ENCODE peak calls at places on chromosomes 16 and 17, in six cellular contexts. G is cardiac muscle cell; T is heart right ventricle; J is CD8-positive, alpha-beta T cell; C is PC-3; V is IMR-90. E is an unnamed sample.
A peak's percentile ranks its signal among the peaks of the same experiment; 100 is the strongest.

GRCh38 chr16:29147710-29148425 is 163.0 kb downstream of the LAT start:
- DNase-seq in G (no peak), T (no peak), J (no peak), C (no peak), V (no peak), E (no peak)

GRCh38 chr17:8846768-8847211 is 20.7 kb downstream of the PIK3R6 start:
- DNase-seq in G (peak; percentile 86), T (no peak), J (no peak), C (peak; percentile 35), V (peak; percentile 32), E (no peak)

GRCh38 chr16:48106445-48106844 is 49.3 kb downstream of the ABCC12 start:
- DNase-seq in G (no peak), T (no peak), J (no peak), C (no peak), V (no peak), E (no peak)

GRCh38 chr16:681746-682427 is 1.7 kb downstream of the STUB1 start:
- DNase-seq in G (no peak), T (no peak), J (no peak), C (peak; percentile 41), V (no peak), E (no peak)

GRCh38 chr16:3401719-3402397 is 843 bp downstream of the ZNF174 start:
- DNase-seq in G (peak; percentile 37), T (no peak), J (no peak), C (peak; percentile 7), V (peak; percentile 18), E (no peak)

GRCh38 chr17:76725580-76726230 is 701 bp downstream of the JMJD6 start:
- DNase-seq in G (peak; percentile 66), T (peak; percentile 80), J (peak; percentile 50), C (peak; percentile 51), V (peak; percentile 40), E (no peak)

GRCh38 chr17:43578352-43578698 is 32.2 kb upstream of the ETV4 start:
- DNase-seq in G (no peak), T (no peak), J (no peak), C (no peak), V (no peak), E (no peak)

GRCh38 chr17:64368277-64368676 is 22.4 kb downstream of the PECAM1 start:
- DNase-seq in G (no peak), T (no peak), J (no peak), C (no peak), V (no peak), E (no peak)

GRCh38 chr17:64534187-64534586 is 27.4 kb downstream of the CEP95 start:
- DNase-seq in G (no peak), T (no peak), J (no peak), C (peak; percentile 45), V (no peak), E (no peak)

GRCh38 chr17:77571562-77571981 is 386.9 kb upstream of the TNRC6C start:
- DNase-seq in G (peak; percentile 7), T (no peak), J (no peak), C (no peak), V (peak; percentile 6), E (no peak)

GRCh38 chr16:80948886-80949502 is 57.7 kb downstream of the CMC2 start:
- DNase-seq in G (peak; percentile 54), T (peak; percentile 63), J (no peak), C (peak; percentile 48), V (peak; percentile 20), E (no peak)

GRCh38 chr16:65214196-65214595 is 92.3 kb upstream of the CDH11 start:
- DNase-seq in G (no peak), T (no peak), J (no peak), C (no peak), V (peak; percentile 17), E (no peak)

GRCh38 chr16:23835390-23836077 is at the start of gene PRKCB:
- DNase-seq in G (peak; percentile 92), T (peak; percentile 77), J (peak; percentile 80), C (no peak), V (peak; percentile 14), E (peak; percentile 64)

GRCh38 chr17:44115585-44116415 is 7.6 kb downstream of the HDAC5 start:
- DNase-seq in G (peak; percentile 54), T (no peak), J (no peak), C (peak; percentile 53), V (peak; percentile 43), E (peak; percentile 83)

GRCh38 chr17:9676742-9677387 is 31.5 kb downstream of the USP43 start:
- DNase-seq in G (no peak), T (no peak), J (no peak), C (peak; percentile 94), V (peak; percentile 12), E (peak; percentile 40)

GRCh38 chr16:28537076-28537475 is 1.7 kb downstream of the NUPR1 start:
- DNase-seq in G (no peak), T (no peak), J (no peak), C (no peak), V (no peak), E (no peak)

GRCh38 chr16:19410435-19411153 is 7.1 kb upstream of the TMC5 start:
- DNase-seq in G (peak; percentile 64), T (peak; percentile 9), J (no peak), C (peak; percentile 53), V (no peak), E (no peak)

GRCh38 chr17:68437979-68438877 is 19.1 kb downstream of the WIPI1 start:
- DNase-seq in G (peak; percentile 65), T (peak; percentile 47), J (no peak), C (no peak), V (peak; percentile 47), E (no peak)

GRCh38 chr16:9901-10665 is 43.3 kb downstream of the POLR3K start:
- DNase-seq in G (no peak), T (no peak), J (no peak), C (peak; percentile 7), V (no peak), E (no peak)

GRCh38 chr16:11361751-11362742 is 16.8 kb downstream of the RMI2 start:
- DNase-seq in G (no peak), T (no peak), J (no peak), C (peak; percentile 41), V (no peak), E (no peak)

GRCh38 chr17:44069974-44070454 is 521 bp upstream of the G6PC3 start:
- DNase-seq in G (no peak), T (no peak), J (no peak), C (no peak), V (no peak), E (no peak)

GRCh38 chr17:76176701-76177574 is 35.9 kb upstream of the FOXJ1 start:
- DNase-seq in G (no peak), T (no peak), J (no peak), C (no peak), V (no peak), E (no peak)

GRCh38 chr17:15651001-15651582 is 31.6 kb upstream of the FBXW10B start:
- DNase-seq in G (no peak), T (no peak), J (no peak), C (peak; percentile 50), V (no peak), E (no peak)
- H3K27ac ChIP-seq in G (peak overlapping the region; percentile 72), T (peak overlapping the region; percentile 88), J (no peak overlapping the region), C (peak overlapping the region; percentile 85), V (peak overlapping the region; percentile 83), E (peak overlapping the region; percentile 51)

DNA sequence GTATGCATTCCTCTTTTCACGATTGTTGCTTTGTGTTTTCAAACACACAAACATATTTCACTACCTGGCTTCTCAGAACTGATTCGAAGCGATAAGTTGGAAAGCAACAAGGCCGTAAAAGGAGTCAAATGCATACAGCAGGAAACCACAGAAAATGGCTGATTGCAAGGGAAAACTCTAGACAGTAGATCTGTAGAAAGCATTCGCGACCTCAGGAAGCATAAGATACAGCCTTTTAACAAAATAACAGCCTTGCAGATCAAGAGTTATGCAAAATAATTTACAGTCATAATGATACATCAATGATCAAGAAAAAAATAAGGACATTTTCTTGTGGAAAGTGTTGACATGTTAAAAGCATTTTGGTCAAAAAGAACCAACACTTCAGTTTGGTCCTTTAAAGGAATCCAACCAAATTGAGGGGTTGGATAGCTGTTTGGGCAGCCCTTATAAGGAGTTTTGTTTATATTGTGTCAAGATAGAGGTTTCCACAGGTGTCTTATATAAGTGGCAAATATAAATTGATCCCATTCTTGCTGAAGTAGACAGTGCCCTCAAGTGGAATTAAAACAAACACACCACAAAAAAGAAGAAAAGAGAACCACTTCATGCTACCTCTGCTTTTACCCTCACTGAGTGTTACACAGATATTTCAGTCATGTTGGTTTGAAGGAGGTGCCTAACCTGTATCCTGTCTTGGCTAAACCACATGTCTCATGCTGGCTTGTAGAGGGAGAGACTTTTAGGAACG is 5.5 kb downstream of the CYLD start:
- DNase-seq in G (no peak), T (no peak), J (no peak), C (peak; percentile 39), V (no peak), E (no peak)
- H3K4me1 ChIP-seq in G (no peaks in the 10 kb centered on the region), T (peaks cover 73% of the 10 kb centered on the region), J (peaks cover 65% of the 10 kb centered on the region), C (peaks cover 26% of the 10 kb centered on the region), V (peaks cover 7% of the 10 kb centered on the region), E (peaks cover 8% of the 10 kb centered on the region)

DNA sequence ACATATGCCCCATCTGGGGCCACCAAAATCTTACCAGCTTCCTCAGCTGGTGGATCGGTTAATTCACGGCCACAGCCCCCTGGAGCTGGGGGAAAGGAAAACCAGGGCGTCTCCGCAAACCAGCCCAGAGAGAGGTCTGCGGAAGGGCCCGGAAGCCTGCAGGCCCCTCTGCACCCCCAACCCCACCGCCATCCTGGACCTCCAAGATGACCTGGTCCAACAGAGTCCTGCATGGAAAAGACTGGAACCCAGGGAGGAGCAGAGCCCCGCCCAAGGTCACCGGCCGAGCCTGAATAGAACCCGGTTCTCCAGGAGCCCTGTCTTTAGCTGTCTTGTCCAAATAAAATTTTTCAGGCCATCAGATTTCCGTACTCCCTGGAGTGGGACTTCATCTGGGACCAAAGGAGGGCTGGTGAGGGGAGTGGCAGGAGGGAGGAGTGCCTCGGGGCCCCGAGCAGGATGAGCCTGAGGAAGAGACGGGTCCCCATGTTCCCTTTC is 37.4 kb upstream of the NDRG4 start:
- DNase-seq in G (no peak), T (no peak), J (no peak), C (no peak), V (no peak), E (no peak)
- H3K27ac ChIP-seq in G (no peak overlapping the region), T (peak overlapping the region; percentile 94), J (no peak overlapping the region), C (no peak overlapping the region), V (no peak overlapping the region), E (no peak overlapping the region)

GRCh38 chr16:85872666-85873561 is 26.0 kb upstream of the IRF8 start:
- DNase-seq in G (no peak), T (no peak), J (no peak), C (no peak), V (no peak), E (no peak)

GRCh38 chr16:85871756-85872155 is 27.2 kb upstream of the IRF8 start:
- DNase-seq in G (no peak), T (no peak), J (no peak), C (no peak), V (no peak), E (no peak)

GRCh38 chr16:85867189-85867588 is 31.8 kb upstream of the IRF8 start:
- DNase-seq in G (no peak), T (no peak), J (no peak), C (no peak), V (no peak), E (no peak)

GRCh38 chr16:85868495-85868894 is 30.5 kb upstream of the IRF8 start:
- DNase-seq in G (no peak), T (no peak), J (no peak), C (no peak), V (no peak), E (no peak)

DNA sequence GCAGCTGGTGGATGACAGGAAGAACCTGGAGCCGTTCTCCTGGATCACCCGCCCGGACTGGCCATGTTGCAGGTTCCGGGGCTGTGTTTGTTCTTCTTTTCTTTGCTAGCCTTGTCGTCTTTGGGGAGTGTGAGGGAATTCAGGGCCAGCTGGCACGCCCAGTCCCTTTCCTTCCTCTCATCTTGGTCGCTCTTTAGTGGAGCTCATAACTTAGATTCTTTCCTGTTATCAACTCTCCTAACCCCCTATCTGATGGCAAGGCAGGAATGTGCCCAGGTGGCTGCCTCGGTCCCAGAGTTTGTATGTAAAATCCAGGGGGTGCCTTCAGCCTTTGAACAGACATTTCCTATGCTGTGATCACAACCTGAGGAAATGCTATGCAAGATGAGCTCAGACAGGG is 28.8 kb upstream of the IRF8 start:
- DNase-seq in G (no peak), T (no peak), J (no peak), C (no peak), V (no peak), E (no peak)
- H3K4me1 ChIP-seq in G (peaks cover 4% of the 10 kb centered on the region), T (peaks cover 42% of the 10 kb centered on the region), J (no peaks in the 10 kb centered on the region), C (no peaks in the 10 kb centered on the region), V (no peaks in the 10 kb centered on the region), E (no peaks in the 10 kb centered on the region)

E was measured in SJSA1.